ENCODE peak calls at places on chromosomes 16 and 17, in eight cellular contexts. C is Caco-2, U is BJ, I is AG10803, E is body of pancreas, M is fibroblast of pulmonary artery, B is uterus, T is left ventricle myocardium inferior. G is an unnamed sample.

GRCh38 chr17:2853111-2853721 is 57.0 kb downstream of the RAP1GAP2 start:
- DNase-seq in E (peak), U (no peak), B (peak), I (peak), T (peak), M (peak), C (peak), G (no peak)

GRCh38 chr17:79666111-79666510 is 55.3 kb upstream of the RBFOX3 start:
- DNase-seq in B (peak), E (no peak), M (no peak), T (no peak), U (no peak), I (no peak), C (peak), G (no peak)

GRCh38 chr16:75204410-75204758 is 2.6 kb downstream of the CTRB2 start:
- DNase-seq in E (peak), C (no peak), M (no peak), B (no peak), U (no peak), T (peak), I (no peak), G (no peak)

GRCh38 chr17:80101946-80102706 is 745 bp downstream of the GAA start:
- DNase-seq in E (no peak), C (peak), U (no peak), T (no peak), M (peak), B (no peak), I (no peak), G (no peak)

GRCh38 chr17:39485555-39485954 is 24.3 kb downstream of the CDK12 start:
- DNase-seq in T (no peak), C (peak), E (no peak), U (peak), M (peak), I (peak), B (no peak), G (no peak)

GRCh38 chr17:16419074-16419928 is 3.9 kb downstream of the TRPV2 start:
- DNase-seq in T (no peak), B (no peak), C (no peak), I (peak), E (no peak), U (peak), M (peak), G (no peak)

GRCh38 chr16:87319011-87319410 is 1.8 kb upstream of the C16orf95 start:
- DNase-seq in C (no peak), U (no peak), E (no peak), M (no peak), I (no peak), B (no peak), T (no peak), G (no peak)

GRCh38 chr16:5791011-5791410 is 693.4 kb upstream of the EEF2KMT start:
- DNase-seq in T (no peak), M (no peak), I (no peak), C (no peak), U (no peak), E (no peak), B (no peak), G (no peak)

GRCh38 chr16:87809150-87809902 is 43.5 kb upstream of the KLHDC4 start:
- DNase-seq in T (no peak), B (no peak), C (peak), U (no peak), E (no peak), M (peak), I (no peak), G (no peak)

GRCh38 chr17:51819341-51819740 is 339.2 kb downstream of the CA10 start:
- DNase-seq in I (no peak), T (no peak), B (no peak), M (no peak), U (no peak), C (no peak), E (no peak), G (no peak)

GRCh38 chr17:51820766-51821165 is 337.7 kb downstream of the CA10 start:
- DNase-seq in E (no peak), U (no peak), C (no peak), T (no peak), B (no peak), I (no peak), M (no peak), G (no peak)

GRCh38 chr17:51820252-51820651 is 338.3 kb downstream of the CA10 start:
- DNase-seq in I (no peak), B (no peak), E (no peak), T (no peak), U (no peak), C (no peak), M (no peak), G (no peak)

GRCh38 chr17:51818777-51819176 is 339.7 kb downstream of the CA10 start:
- DNase-seq in M (no peak), I (no peak), B (no peak), E (no peak), T (no peak), C (no peak), U (no peak), G (no peak)

GRCh38 chr17:51819820-51820219 is 338.7 kb downstream of the CA10 start:
- DNase-seq in U (no peak), C (no peak), E (no peak), T (no peak), M (no peak), I (no peak), B (no peak), G (no peak)
- H3K4me3 ChIP-seq in U (no peak), C (no peak), E (no peak), T (no peak), M (no peak), I (no peak), B (no peak), G (no peak)

GRCh38 chr16:85577899-85578598 is 35.1 kb upstream of the GSE1 start:
- DNase-seq in B (no peak), M (no peak), E (no peak), I (no peak), C (no peak), T (no peak), U (no peak), G (no peak)

GRCh38 chr16:85579883-85580607 is 33.1 kb upstream of the GSE1 start:
- DNase-seq in C (no peak), U (no peak), T (no peak), B (no peak), M (no peak), E (no peak), I (peak), G (no peak)

GRCh38 chr16:85580684-85581083 is 32.4 kb upstream of the GSE1 start:
- DNase-seq in C (no peak), E (no peak), B (no peak), U (no peak), T (no peak), I (no peak), M (no peak), G (no peak)

GRCh38 chr16:85578599-85578948 is 34.5 kb upstream of the GSE1 start:
- DNase-seq in T (no peak), I (no peak), E (no peak), U (no peak), C (no peak), M (no peak), B (no peak), G (no peak)

GRCh38 chr16:85579199-85579598 is 33.9 kb upstream of the GSE1 start:
- DNase-seq in C (no peak), M (no peak), I (no peak), U (no peak), B (no peak), T (no peak), E (no peak), G (no peak)
- H3K4me3 ChIP-seq in C (no peak), M (no peak), I (no peak), U (no peak), B (no peak), T (no peak), E (no peak), G (no peak)

GRCh38 chr17:4696432-4696796 is 7.5 kb downstream of the PELP1 start:
- DNase-seq in T (no peak), M (no peak), B (no peak), U (no peak), I (no peak), E (no peak), C (no peak), G (no peak)
- H3K4me3 ChIP-seq in T (no peak), M (no peak), B (no peak), U (no peak), I (no peak), E (no peak), C (no peak), G (no peak)

GRCh38 chr17:48597775-48598631 is 4.4 kb upstream of the HOXB5 start:
- DNase-seq in B (peak), I (peak), C (no peak), U (no peak), E (peak), M (no peak), T (no peak), G (no peak)
- H3K4me3 ChIP-seq in B (peak), I (peak), C (peak), U (no peak), E (no peak), M (peak), T (peak), G (peak)

DNA sequence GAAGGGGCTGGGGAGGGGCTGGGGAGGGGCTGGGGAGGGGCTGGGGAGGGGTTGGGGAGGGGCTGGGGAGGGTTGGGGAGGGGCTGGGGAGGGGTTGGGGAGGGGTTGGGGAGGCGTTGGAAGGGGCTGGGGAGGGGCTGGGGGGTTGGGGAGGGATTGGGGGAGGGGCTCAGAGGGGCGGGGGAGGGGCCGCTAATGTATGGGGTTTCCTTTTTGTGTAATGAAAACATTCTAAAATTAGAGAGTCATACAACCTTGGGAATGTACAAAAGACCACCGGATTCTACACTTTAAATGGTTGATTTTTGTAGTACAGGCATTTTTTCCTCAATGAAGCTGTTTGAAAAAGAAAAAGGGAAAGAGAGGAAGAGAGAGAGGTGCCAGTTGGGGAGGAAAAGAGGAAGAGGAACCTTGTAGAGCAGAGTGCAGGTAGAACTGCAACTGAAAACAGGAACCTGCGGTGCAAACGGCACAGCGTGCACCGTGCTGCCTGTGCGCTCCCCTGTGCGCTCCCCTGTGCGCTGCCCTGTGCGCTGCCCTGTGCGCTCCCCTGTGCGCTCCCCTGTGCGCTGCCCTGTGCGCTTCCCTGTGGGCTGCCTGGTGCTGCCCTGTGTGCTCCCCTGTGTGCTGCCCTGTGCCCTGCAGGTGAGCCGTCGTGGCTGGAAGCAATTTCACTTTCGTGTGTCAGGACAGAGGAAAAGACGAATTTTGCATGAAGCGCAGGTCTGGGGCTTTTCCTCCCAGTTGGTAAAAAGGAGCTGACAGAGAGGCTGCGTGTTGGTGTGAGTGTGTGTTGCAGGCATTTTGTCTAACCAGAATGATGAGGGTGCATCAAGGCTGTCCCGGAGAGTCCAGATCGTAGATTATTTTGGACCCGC is 40.8 kb downstream of the METRNL start:
- DNase-seq in T (peak), I (no peak), B (no peak), M (no peak), C (no peak), E (no peak), U (no peak), G (no peak)
- H3K4me3 ChIP-seq in T (no peak), I (no peak), B (no peak), M (no peak), C (no peak), E (no peak), U (no peak), G (no peak)

GRCh38 chr17:59786536-59787319 is 79.3 kb downstream of the VMP1 start:
- DNase-seq in U (peak), M (peak), I (peak), C (peak), B (peak), E (peak), T (no peak), G (peak)

GRCh38 chr17:59790936-59791335 is 83.5 kb downstream of the VMP1 start:
- DNase-seq in E (no peak), U (no peak), T (no peak), M (no peak), C (no peak), I (no peak), B (no peak), G (no peak)

GRCh38 chr17:59785091-59785799 is 77.8 kb downstream of the VMP1 start:
- DNase-seq in E (no peak), C (no peak), T (no peak), M (no peak), I (peak), B (no peak), U (no peak), G (no peak)

GRCh38 chr17:59783221-59784016 is 76.0 kb downstream of the VMP1 start:
- DNase-seq in E (no peak), M (peak), U (peak), I (peak), C (no peak), B (no peak), T (no peak), G (no peak)

GRCh38 chr17:59786213-59786535 is 78.7 kb downstream of the VMP1 start:
- DNase-seq in T (no peak), B (no peak), E (no peak), M (no peak), U (no peak), C (no peak), I (no peak), G (no peak)
- H3K4me3 ChIP-seq in T (peak), B (no peak), E (no peak), M (peak), U (no peak), C (no peak), I (peak), G (no peak)

DNA sequence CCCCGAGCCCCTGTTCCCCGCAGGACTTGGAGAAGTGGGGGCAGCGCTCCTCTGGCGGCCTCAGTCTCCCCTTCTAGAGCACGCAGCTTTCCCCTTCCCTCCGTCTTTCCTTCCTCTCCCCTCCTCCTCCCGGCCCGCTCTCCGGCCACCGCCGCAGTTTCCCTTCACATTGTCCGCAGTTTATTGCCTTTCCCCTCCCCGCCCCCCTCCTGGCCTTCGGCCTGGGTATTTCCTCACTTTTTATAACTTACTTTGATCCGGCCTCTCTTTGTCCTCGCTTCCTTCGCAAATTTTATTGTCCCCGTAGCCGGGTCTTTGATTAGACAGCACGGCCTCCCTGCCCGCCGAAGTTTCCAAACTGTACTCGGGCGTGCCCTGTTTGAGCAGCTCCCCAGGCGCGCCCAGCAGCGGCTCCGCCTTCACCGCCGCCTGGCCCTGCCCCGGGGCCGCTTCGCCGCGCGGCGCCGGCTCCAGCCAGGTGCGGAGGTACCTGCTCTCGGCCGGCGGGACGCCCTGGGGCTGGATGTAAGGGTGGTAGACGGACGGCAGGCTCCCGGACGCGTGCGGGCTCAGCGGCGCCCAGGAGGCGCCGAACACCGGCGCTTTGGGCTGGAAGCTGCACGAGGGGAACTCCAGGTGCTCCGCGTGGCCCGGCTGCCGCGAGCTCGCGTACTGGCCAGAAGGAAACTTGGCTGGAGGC is 506 bp downstream of the HOXB9 start:
- DNase-seq in E (no peak), C (peak), T (no peak), B (peak), U (no peak), M (no peak), I (no peak), G (peak)
- H3K4me3 ChIP-seq in E (no peak), C (peak), T (peak), B (peak), U (no peak), M (no peak), I (peak), G (peak)

GRCh38 chr16:2033057-2033911 is 6.6 kb downstream of the NHERF2 start:
- DNase-seq in C (no peak), M (peak), T (peak), E (no peak), U (peak), B (peak), I (peak), G (no peak)
- H3K4me3 ChIP-seq in C (no peak), M (peak), T (peak), E (no peak), U (peak), B (peak), I (peak), G (no peak)

GRCh38 chr16:85762970-85763369 is 12.1 kb upstream of the C16orf74 start:
- DNase-seq in B (no peak), E (no peak), U (no peak), T (no peak), M (no peak), I (no peak), C (no peak), G (no peak)
- H3K4me3 ChIP-seq in B (no peak), E (no peak), U (no peak), T (no peak), M (no peak), I (no peak), C (no peak), G (no peak)

G was measured in LNCaP clone FGC.